ENCODE peak calls at places on chromosomes 11 and 22, in ten cellular contexts. H is IMR-90, U is heart left ventricle, R is A549, S is transverse colon, X is spleen, T is esophagus muscularis mucosa, C is right lobe of liver, Y is Peyer's patch, Q is uterus. G is an unnamed sample. For H3K4me1, the result is how much of the 10 kb centered on the place peaks cover.

GRCh38 chr22:45977003-45977395 is at the start of gene WNT7B:
- DNase-seq in H (no peak), T (no peak), C (no peak), Q (no peak), U (no peak), X (no peak), Y (no peak), S (no peak), R (peak), G (no peak)

GRCh38 chr11:109818303-109818702 is 274.9 kb upstream of the ZC3H12C start:
- DNase-seq in S (no peak), R (no peak), Y (no peak), C (no peak), U (no peak), Q (no peak), H (no peak), T (no peak), X (no peak), G (no peak)

GRCh38 chr22:48734961-48735360 is 1092.7 kb downstream of the BRD1 start:
- DNase-seq in H (no peak), X (peak), C (no peak), S (no peak), R (no peak), Y (no peak), T (no peak), U (peak), Q (no peak), G (peak)

GRCh38 chr11:13343931-13344717 is 66.5 kb downstream of the BMAL1 start:
- DNase-seq in X (no peak), S (peak), T (no peak), Q (peak), H (peak), C (peak), R (peak), Y (peak), U (peak), G (no peak)

GRCh38 chr22:46044718-46045458 is 67.9 kb upstream of the WNT7B start:
- DNase-seq in X (peak), Y (peak), U (peak), R (no peak), Q (peak), S (peak), C (peak), H (no peak), T (no peak), G (peak)

GRCh38 chr11:118797510-118797909 is 6.5 kb upstream of the DDX6 start:
- DNase-seq in H (no peak), X (no peak), Q (no peak), T (no peak), C (no peak), S (no peak), R (no peak), Y (no peak), U (no peak), G (no peak)

GRCh38 chr11:64289011-64289564 is 2.0 kb upstream of the KCNK4 start:
- DNase-seq in Q (no peak), H (no peak), S (no peak), C (no peak), U (no peak), R (no peak), Y (no peak), X (no peak), T (no peak), G (no peak)

GRCh38 chr11:129331217-129331616 is 44.4 kb upstream of the BARX2 start:
- DNase-seq in Q (no peak), X (no peak), H (peak), Y (no peak), U (no peak), R (peak), C (no peak), S (peak), T (no peak), G (no peak)

GRCh38 chr11:30585067-30585891 is 874 bp downstream of the MPPED2 start:
- DNase-seq in R (no peak), C (peak), X (peak), Y (no peak), S (no peak), U (peak), Q (peak), T (no peak), H (no peak), G (peak)

GRCh38 chr11:30889116-30889765 is 303.1 kb upstream of the MPPED2 start:
- DNase-seq in X (no peak), Q (no peak), R (no peak), Y (no peak), U (no peak), H (peak), S (no peak), T (no peak), C (no peak), G (no peak)

GRCh38 chr11:116825434-116825833 is 2.3 kb upstream of the APOA4 start:
- DNase-seq in S (no peak), C (peak), X (no peak), U (no peak), Q (no peak), Y (no peak), R (no peak), T (no peak), H (no peak), G (no peak)

GRCh38 chr11:9529333-9529648 is 44.2 kb upstream of the WEE1 start:
- DNase-seq in U (peak), X (no peak), R (no peak), Q (peak), Y (no peak), C (no peak), S (peak), T (no peak), H (no peak), G (no peak)

GRCh38 chr22:47064416-47064815 is 302.0 kb downstream of the TBC1D22A start:
- DNase-seq in T (no peak), C (no peak), U (no peak), S (no peak), X (peak), Y (no peak), R (no peak), H (no peak), Q (no peak), G (no peak)

GRCh38 chr11:81869337-81870065 is 864.2 kb downstream of the FAM181B start:
- DNase-seq in Y (peak), U (no peak), R (no peak), C (no peak), H (no peak), X (peak), T (no peak), S (peak), Q (no peak), G (no peak)

GRCh38 chr11:91795139-91795887 is 429.3 kb upstream of the FAT3 start:
- DNase-seq in R (no peak), T (no peak), U (no peak), Y (no peak), S (no peak), Q (no peak), C (no peak), H (no peak), X (no peak), G (no peak)

GRCh38 chr11:92861641-92862040 is 107.8 kb upstream of the MTNR1B start:
- DNase-seq in R (no peak), U (no peak), Q (no peak), X (no peak), H (no peak), T (no peak), S (no peak), Y (no peak), C (no peak), G (no peak)

GRCh38 chr11:84558085-84558905 is 1068.8 kb downstream of the DLG2 start:
- DNase-seq in C (peak), T (no peak), U (no peak), S (peak), Y (no peak), X (no peak), Q (no peak), R (peak), H (peak), G (no peak)

GRCh38 chr11:88886796-88887195 is 179.0 kb downstream of the GRM5 start:
- DNase-seq in C (no peak), H (peak), T (no peak), Q (no peak), S (peak), R (peak), U (no peak), Y (no peak), X (no peak), G (no peak)

GRCh38 chr22:50183141-50183971 is 2.4 kb upstream of the TRABD start:
- DNase-seq in R (no peak), Q (no peak), X (peak), T (no peak), U (peak), Y (no peak), S (no peak), C (no peak), H (no peak), G (no peak)

GRCh38 chr11:11403763-11404725 is 51.0 kb upstream of the CSNK2A3 start:
- DNase-seq in H (peak), R (no peak), C (no peak), Y (no peak), Q (no peak), X (no peak), U (peak), S (no peak), T (no peak), G (no peak)

GRCh38 chr22:46052801-46053562 is 76.0 kb upstream of the WNT7B start:
- DNase-seq in S (peak), H (no peak), R (no peak), T (no peak), Q (peak), U (peak), Y (peak), X (peak), C (peak), G (peak)

GRCh38 chr11:75346912-75347647 is 4.4 kb downstream of the ARRB1 start:
- DNase-seq in X (no peak), T (no peak), S (no peak), R (no peak), Q (peak), Y (no peak), C (peak), H (peak), U (peak), G (no peak)

GRCh38 chr11:130131957-130132850 is 27.4 kb upstream of the ST14 start:
- DNase-seq in C (no peak), Q (peak), R (peak), T (no peak), S (peak), H (peak), U (no peak), Y (no peak), X (no peak), G (no peak)

GRCh38 chr11:16925495-16926065 is 88.6 kb downstream of the PLEKHA7 start:
- DNase-seq in Y (no peak), Q (no peak), C (peak), T (no peak), H (no peak), X (peak), R (peak), S (peak), U (peak), G (no peak)

GRCh38 chr11:123247813-123248379 is 52.8 kb upstream of the CLMP start:
- DNase-seq in H (no peak), T (no peak), C (no peak), Y (no peak), S (no peak), U (no peak), Q (no peak), R (no peak), X (no peak), G (no peak)

GRCh38 chr11:77175869-77176539 is 48.0 kb downstream of the MYO7A start:
- DNase-seq in U (peak), T (no peak), Y (no peak), R (no peak), S (no peak), C (peak), X (peak), H (no peak), Q (no peak), G (no peak)

GRCh38 chr11:6298605-6299004 is 21.7 kb downstream of the CAVIN3 start:
- DNase-seq in U (peak), H (no peak), Y (no peak), T (no peak), R (peak), S (peak), Q (no peak), X (no peak), C (peak), G (no peak)

GRCh38 chr22:39593061-39593930 is 22.7 kb downstream of the CACNA1I start:
- DNase-seq in U (peak), Y (no peak), T (no peak), X (no peak), Q (no peak), R (peak), H (no peak), S (no peak), C (no peak), G (no peak)

DNA sequence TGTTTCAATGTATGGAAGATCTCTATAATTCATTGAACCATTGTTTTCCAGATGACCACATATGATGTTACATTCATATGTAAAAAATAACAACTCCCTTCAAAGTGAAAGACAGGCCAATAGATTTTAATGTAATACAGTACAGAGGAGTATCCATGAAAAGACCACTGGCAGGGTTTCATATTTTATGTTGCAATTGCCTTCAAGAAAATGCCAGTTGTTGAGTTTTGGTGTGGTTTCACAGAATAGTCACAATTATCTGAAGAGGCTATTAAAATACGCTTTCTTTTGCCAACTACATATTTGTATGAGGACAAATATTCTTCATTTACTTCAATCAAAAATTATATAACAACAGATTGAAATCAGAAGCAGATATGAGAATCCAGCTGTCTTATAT is 14.3 kb downstream of the AMOTL1 start:
- DNase-seq in U (no peak), Q (no peak), X (no peak), H (no peak), C (no peak), S (no peak), Y (no peak), T (no peak), R (no peak), G (no peak)
- H3K4me1 ChIP-seq in U (under half), Q (under half), X (under half), H (under half), C (under half), S (under half), Y (under half), T (under half), R (under half), G (half or more)

GRCh38 chr11:83026229-83026628 is 45.5 kb downstream of the RAB30 start:
- DNase-seq in T (no peak), S (no peak), Y (no peak), H (no peak), Q (no peak), R (no peak), X (no peak), C (no peak), U (no peak), G (no peak)
- TF ChIP-seq POLR2A in T (no peak), S (no peak), Y (no peak), H (no peak), Q (no peak), R (no peak), X (no peak), C (no peak), U (no peak), G (no peak)

GRCh38 chr22:36417281-36417686 is 29.5 kb upstream of the MYH9 start:
- DNase-seq in T (no peak), X (no peak), Y (peak), C (peak), U (no peak), H (peak), S (peak), Q (no peak), R (no peak), G (no peak)

GRCh38 chr22:36422287-36423014 is 34.7 kb upstream of the MYH9 start:
- DNase-seq in Y (no peak), Q (no peak), U (no peak), X (no peak), C (no peak), H (no peak), T (no peak), R (no peak), S (no peak), G (no peak)

GRCh38 chr22:36419912-36420882 is 32.4 kb upstream of the MYH9 start:
- DNase-seq in U (peak), S (peak), R (no peak), X (no peak), T (no peak), Q (no peak), Y (no peak), H (no peak), C (no peak), G (no peak)

GRCh38 chr22:36415415-36416168 is 27.8 kb upstream of the MYH9 start:
- DNase-seq in X (no peak), T (no peak), S (no peak), H (no peak), Y (no peak), R (peak), C (no peak), U (no peak), Q (no peak), G (no peak)

DNA sequence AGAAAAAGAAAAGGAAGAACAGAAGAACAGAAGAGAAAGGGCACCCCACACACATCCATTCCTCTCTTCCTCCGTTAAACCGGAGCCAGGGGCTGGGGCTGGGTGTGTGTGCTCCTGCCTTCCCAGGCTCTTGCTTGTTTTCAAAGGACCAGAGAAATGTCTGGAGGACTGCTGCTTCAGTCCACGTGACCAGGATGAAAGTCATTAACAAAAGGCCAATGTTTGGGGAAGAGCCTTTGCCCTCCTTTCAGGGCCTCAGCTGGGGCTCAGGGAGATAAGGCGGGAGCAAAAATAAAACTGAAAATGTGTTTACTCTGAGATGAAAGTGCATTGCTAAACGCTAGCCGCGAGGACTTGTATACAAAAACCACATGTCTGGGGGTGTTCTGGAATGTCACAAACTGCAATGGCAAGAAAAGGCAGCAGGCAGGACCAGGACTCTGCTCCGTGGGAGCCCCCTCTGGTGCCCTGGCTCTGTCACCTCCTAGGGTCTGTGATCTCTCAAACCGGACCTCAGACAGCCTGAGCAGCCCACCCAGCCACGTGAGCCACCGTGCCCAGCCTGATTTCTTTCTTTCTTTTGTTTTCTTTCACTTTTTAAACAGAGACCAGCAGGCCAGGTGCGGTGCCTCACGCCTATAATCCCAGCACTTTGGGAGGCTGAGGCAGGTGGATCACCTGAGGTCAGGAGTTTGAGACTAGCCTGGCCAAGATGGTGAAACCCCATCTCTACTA is 31.6 kb upstream of the MYH9 start:
- DNase-seq in Y (peak), R (no peak), Q (peak), U (peak), T (no peak), H (peak), S (peak), X (no peak), C (peak), G (no peak)
- H3K4me1 ChIP-seq in Y (under half), R (under half), Q (under half), U (under half), T (under half), H (under half), S (half or more), X (under half), C (under half), G (under half)

GRCh38 chr11:2477936-2478335 is 33.1 kb downstream of the KCNQ1 start:
- DNase-seq in H (no peak), Q (no peak), U (no peak), Y (no peak), T (no peak), C (no peak), S (no peak), R (no peak), X (no peak), G (no peak)

GRCh38 chr11:2480874-2481220 is 36.0 kb downstream of the KCNQ1 start:
- DNase-seq in S (no peak), T (no peak), H (no peak), C (no peak), R (no peak), U (no peak), Q (no peak), Y (no peak), X (no peak), G (no peak)

GRCh38 chr11:2475151-2475918 is 30.5 kb downstream of the KCNQ1 start:
- DNase-seq in X (no peak), R (no peak), H (no peak), T (peak), Q (no peak), U (no peak), S (no peak), C (no peak), Y (no peak), G (no peak)

GRCh38 chr11:2474059-2474901 is 29.5 kb downstream of the KCNQ1 start:
- DNase-seq in C (no peak), H (no peak), T (peak), U (peak), Y (no peak), Q (no peak), S (peak), X (no peak), R (no peak), G (no peak)

DNA sequence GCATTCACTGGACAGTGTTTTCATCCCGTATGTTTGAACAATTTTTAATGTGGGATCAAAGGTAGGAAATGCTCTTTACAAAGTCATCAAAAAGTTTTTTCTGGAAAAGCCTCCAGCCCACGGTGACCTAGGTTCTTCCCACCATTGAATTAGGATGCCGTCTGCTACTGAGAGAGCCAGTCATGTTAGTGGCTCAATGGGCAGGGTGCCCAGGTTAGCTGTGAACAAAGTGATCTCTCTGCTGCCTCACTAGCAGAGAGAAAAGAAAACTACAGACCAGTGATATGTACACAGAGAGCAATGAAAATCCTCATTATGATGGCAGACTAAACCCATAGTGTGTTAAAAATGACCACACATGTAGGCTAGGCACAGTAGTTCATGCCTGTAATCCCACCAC is 32.4 kb downstream of the KCNQ1 start:
- DNase-seq in H (no peak), Q (no peak), Y (no peak), U (peak), R (no peak), X (no peak), C (no peak), T (peak), S (no peak), G (no peak)
- TF ChIP-seq POLR2A in H (no peak), Q (no peak), Y (no peak), U (no peak), R (no peak), X (no peak), C (no peak), T (no peak), S (no peak), G (no peak)

DNA sequence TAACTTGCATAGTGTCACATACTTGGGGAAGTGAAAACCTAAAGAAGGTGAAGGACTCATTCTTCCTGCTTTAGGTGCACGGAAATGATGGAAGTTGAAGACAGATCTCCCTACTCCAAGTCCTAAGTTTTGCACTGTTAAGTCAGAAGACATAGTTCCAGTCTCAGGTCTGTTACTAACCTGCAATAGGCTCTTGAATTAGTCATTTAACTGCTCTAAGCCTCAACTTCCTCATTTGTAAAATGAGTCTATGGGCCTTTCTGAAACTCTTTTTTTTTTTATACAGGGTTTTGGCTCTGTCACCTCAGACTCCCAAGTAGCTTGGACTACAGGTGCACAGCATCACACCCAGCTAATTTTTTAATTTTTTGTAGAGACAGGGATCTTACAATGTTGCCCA is 30.8 kb upstream of the POU2AF1 start:
- DNase-seq in S (no peak), R (no peak), T (no peak), Q (no peak), H (no peak), U (no peak), C (no peak), Y (no peak), X (no peak), G (no peak)
- H3K4me1 ChIP-seq in S (under half), R (under half), T (under half), Q (under half), H (under half), U (under half), C (under half), Y (under half), X (under half), G (under half)